ENCODE peak calls at places on chromosome 18, in four cellular contexts. J is lung; K is C1 segment of cervical spinal cord; N is stimulated activated naive B cell treated with anti-CD40 and anti-IgM and Interleukin-4, amounts not matched to agents 10 μg/mL and 1 μg/mL and 100 μg/mL, for 72 hours. X is an unnamed sample.

GRCh38 chr18:31484461-31484860 is 13.5 kb upstream of the DSG2 start:
- DNase-seq in J (no peak), K (no peak), N (no peak), X (no peak)

GRCh38 chr18:79508565-79509535 is 113.1 kb downstream of the NFATC1 start:
- DNase-seq in J (no peak), N (peak), K (peak), X (no peak)

GRCh38 chr18:45386256-45386655 is 229.0 kb upstream of the SLC14A2 start:
- DNase-seq in J (no peak), K (no peak), N (no peak), X (no peak)

GRCh38 chr18:58803978-58804377 is 60.7 kb upstream of the ZNF532 start:
- DNase-seq in N (no peak), J (no peak), K (no peak), X (no peak)

GRCh38 chr18:50268022-50268747 is 1.9 kb upstream of the CFAP53 start:
- DNase-seq in K (peak), J (peak), N (peak), X (peak)

GRCh38 chr18:34493099-34493544 is 217.0 kb upstream of the DTNA start:
- DNase-seq in J (peak), K (peak), N (no peak), X (no peak)

GRCh38 chr18:41096504-41096903 is 858.5 kb upstream of the PIK3C3 start:
- DNase-seq in J (no peak), K (no peak), N (no peak), X (no peak)

GRCh38 chr18:37305084-37305483 is 260.5 kb downstream of the CELF4 start:
- DNase-seq in K (no peak), N (no peak), J (no peak), X (no peak)

GRCh38 chr18:11125372-11126315 is 23.7 kb downstream of the PIEZO2 start:
- DNase-seq in N (no peak), J (no peak), K (no peak), X (no peak)

GRCh38 chr18:30106356-30106755 is 936.2 kb downstream of the DSC3 start:
- DNase-seq in N (no peak), J (no peak), K (no peak), X (no peak)

GRCh38 chr18:55713707-55714106 is 125.7 kb upstream of the TCF4 start:
- DNase-seq in N (no peak), J (no peak), K (no peak), X (no peak)

GRCh38 chr18:57438669-57439616 is 3.8 kb downstream of the ONECUT2 start:
- DNase-seq in J (no peak), N (no peak), K (no peak), X (no peak)

GRCh38 chr18:10689954-10690302 is 164.1 kb downstream of the NAPG start:
- DNase-seq in K (no peak), J (no peak), N (no peak), X (no peak)

GRCh38 chr18:56861244-56861643 is 210.1 kb downstream of the WDR7 start:
- DNase-seq in K (no peak), N (no peak), J (no peak), X (no peak)

GRCh38 chr18:61825386-61825785 is 67.4 kb downstream of the RNF152 start:
- DNase-seq in K (no peak), N (no peak), J (no peak), X (no peak)

X was measured in GM12864.